ENCODE peak calls at places on chromosomes 5 and 9, in five cellular contexts. U is tibial nerve, K is Peyer's patch, T is transverse colon, V is A549. A is an unnamed sample.

GRCh38 chr5:170151105-170151831 is 45.6 kb downstream of the FOXI1 start:
- DNase-seq in U (no peak), K (no peak), T (no peak), V (peak; percentile 88), A (peak; percentile 94)

GRCh38 chr9:27413507-27414214 is 110.4 kb upstream of the IFNK start:
- DNase-seq in U (no peak), K (no peak), T (no peak), V (no peak), A (no peak)

GRCh38 chr5:159713254-159713653 is 203.0 kb upstream of the ADRA1B start:
- DNase-seq in U (no peak), K (no peak), T (no peak), V (no peak), A (no peak)

GRCh38 chr9:23644906-23645305 is 181.1 kb downstream of the ELAVL2 start:
- DNase-seq in U (no peak), K (no peak), T (no peak), V (no peak), A (no peak)

GRCh38 chr5:157267766-157268480 is 2.0 kb downstream of the CYFIP2 start:
- DNase-seq in U (no peak), K (no peak), T (no peak), V (no peak), A (peak; percentile 67)

GRCh38 chr5:199821-200645 is 8.7 kb downstream of the LRRC14B start:
- DNase-seq in U (no peak), K (no peak), T (no peak), V (no peak), A (no peak)

GRCh38 chr9:23551171-23551795 is 274.8 kb downstream of the ELAVL2 start:
- DNase-seq in U (no peak), K (no peak), T (no peak), V (no peak), A (no peak)

GRCh38 chr5:51185985-51186384 is 197.3 kb upstream of the ISL1 start:
- DNase-seq in U (no peak), K (no peak), T (no peak), V (no peak), A (no peak)

GRCh38 chr5:127958421-127959011 is 125.0 kb upstream of the SLC12A2 start:
- DNase-seq in U (no peak), K (no peak), T (peak; percentile 36), V (peak; percentile 93), A (no peak)

GRCh38 chr9:132575005-132575609 is 7.3 kb upstream of the BARHL1 start:
- DNase-seq in U (no peak), K (peak; percentile 27), T (peak; percentile 73), V (peak; percentile 75), A (peak; percentile 76)

GRCh38 chr9:134158753-134159392 is 5.5 kb downstream of the RNU6ATAC start:
- DNase-seq in U (no peak), K (no peak), T (no peak), V (no peak), A (no peak)

GRCh38 chr5:151570058-151570457 is 21.1 kb downstream of the FAT2 start:
- DNase-seq in U (no peak), K (no peak), T (no peak), V (no peak), A (no peak)

GRCh38 chr9:111728143-111728542 is 66.6 kb downstream of the SHOC1 start:
- DNase-seq in U (no peak), K (no peak), T (no peak), V (no peak), A (no peak)

GRCh38 chr5:76303917-76304316 is 99.2 kb upstream of the IQGAP2 start:
- DNase-seq in U (no peak), K (peak; percentile 31), T (peak; percentile 59), V (peak; percentile 10), A (peak; percentile 22)

GRCh38 chr9:76655121-76655531 is 109.1 kb upstream of the PCA3 start:
- DNase-seq in U (no peak), K (no peak), T (no peak), V (no peak), A (no peak)

GRCh38 chr5:84085387-84086041 is 299.2 kb downstream of the EDIL3 start:
- DNase-seq in U (no peak), K (no peak), T (no peak), V (no peak), A (no peak)

GRCh38 chr9:106077731-106078130 is 383.4 kb downstream of the TMEM38B start:
- DNase-seq in U (no peak), K (no peak), T (no peak), V (no peak), A (no peak)

GRCh38 chr9:15837079-15837679 is 284.3 kb downstream of the CCDC171 start:
- DNase-seq in U (no peak), K (no peak), T (no peak), V (peak; percentile 69), A (peak; percentile 9)

GRCh38 chr5:922745-923472 is 30.2 kb downstream of the TRIP13 start:
- DNase-seq in U (no peak), K (no peak), T (no peak), V (no peak), A (no peak)

GRCh38 chr9:95302471-95302870 is 15.0 kb downstream of the FANCC start:
- DNase-seq in U (no peak), K (no peak), T (no peak), V (no peak), A (no peak)

GRCh38 chr5:54390015-54390414 is 65.5 kb upstream of the HSPB3 start:
- DNase-seq in U (no peak), K (no peak), T (peak; percentile 14), V (peak; percentile 76), A (peak; percentile 41)

GRCh38 chr9:13707635-13708410 is 428.3 kb upstream of the MPDZ start:
- DNase-seq in U (no peak), K (no peak), T (no peak), V (peak; percentile 16), A (no peak)

GRCh38 chr9:84339523-84339922 is 1.0 kb downstream of the SLC28A3 start:
- DNase-seq in U (no peak), K (no peak), T (no peak), V (no peak), A (peak; percentile 38)

GRCh38 chr5:88845081-88845697 is 37.8 kb downstream of the MEF2C start:
- DNase-seq in U (no peak), K (no peak), T (no peak), V (no peak), A (no peak)

DNA sequence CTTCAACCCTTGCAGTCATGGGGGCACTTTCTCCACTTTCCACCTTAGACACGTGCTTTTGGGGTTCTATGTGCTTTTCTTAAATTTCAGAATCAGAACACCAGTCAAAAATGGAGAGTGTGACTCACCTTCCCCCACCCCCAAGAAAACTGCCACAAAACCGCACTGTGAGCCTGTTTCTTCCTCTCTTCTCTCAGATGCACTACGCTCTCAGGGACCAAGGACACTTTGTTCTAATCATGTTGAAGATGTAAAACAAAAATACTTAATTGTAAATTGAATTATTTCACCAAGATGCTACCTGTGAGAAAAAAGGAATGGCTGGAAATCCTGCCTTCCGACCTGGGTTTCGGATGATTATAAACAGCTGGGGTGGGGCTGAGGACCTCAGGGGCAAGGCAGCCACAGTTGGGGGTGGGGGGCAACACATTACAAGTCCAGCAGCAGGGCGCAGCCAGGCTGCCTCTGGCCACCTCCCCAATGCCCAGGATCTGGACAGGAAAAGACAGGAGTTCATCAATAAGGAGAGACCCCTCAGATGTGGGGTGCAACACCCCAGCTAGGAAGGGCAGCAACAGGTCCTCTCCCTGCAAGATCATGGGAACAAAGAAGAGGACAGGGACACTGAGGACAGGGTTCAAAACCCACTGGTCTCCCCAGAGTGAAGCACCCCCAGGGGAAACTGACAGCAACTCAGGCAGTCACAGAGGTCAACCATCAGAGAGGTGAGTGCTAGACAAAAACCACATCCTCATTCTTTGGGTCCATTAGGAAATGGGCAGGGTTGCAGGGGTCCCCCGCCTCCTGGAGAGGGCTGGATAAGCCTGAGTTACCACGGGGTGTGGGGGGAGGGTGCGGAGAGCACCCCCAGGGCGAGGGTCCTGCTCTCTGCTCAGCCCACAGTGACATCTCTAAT is 33.7 kb downstream of the SEMA4D start:
- DNase-seq in U (no peak), K (peak; percentile 86), T (peak; percentile 76), V (no peak), A (no peak)
- TF ChIP-seq POLR2A in U (no peak), K (no peak), T (peak; percentile 29), V (no peak), A (no peak)

DNA sequence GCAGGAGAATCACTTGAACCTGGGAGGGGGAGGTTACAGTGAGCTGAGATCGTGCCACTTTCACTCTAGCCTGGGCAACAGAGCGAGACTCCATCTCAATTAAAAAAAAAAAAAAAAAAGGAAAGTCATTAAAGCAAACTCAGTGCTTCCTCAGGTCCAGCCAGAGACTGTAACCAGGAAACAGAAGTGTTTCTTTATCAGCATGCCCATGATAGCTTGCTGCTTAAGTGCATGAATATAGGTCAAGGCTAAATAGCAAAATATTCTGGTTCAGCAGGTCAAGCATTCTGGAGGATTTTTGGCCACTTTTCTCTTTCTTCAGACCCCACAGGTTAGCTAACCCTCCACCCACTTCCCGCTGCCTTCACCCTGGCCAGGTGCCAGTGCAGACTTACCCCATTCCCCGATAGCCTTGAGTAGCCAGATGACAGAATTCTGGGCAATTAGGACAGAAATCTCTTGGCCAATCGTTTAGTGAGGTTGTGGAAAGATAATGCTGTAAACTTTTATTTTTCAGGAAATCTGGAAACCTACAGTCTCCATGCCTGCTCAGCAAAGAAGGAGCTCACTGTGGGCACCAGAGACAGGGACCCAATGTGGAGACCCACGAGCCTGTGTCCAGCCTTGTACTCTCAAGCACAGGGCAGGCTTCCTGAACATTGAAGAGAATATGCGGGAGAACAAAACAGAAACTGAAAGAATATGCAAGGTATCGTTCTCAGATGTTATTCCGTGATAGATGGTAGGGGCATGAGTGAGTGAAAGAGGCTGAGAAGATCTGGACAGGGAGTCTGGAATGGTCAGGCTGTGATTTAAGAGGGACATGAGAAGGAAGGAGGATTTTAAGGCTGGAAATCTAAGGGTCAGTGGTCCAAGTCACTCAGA is 4.2 kb upstream of the UGT3A2 start:
- DNase-seq in U (no peak), K (no peak), T (no peak), V (no peak), A (peak; percentile 7)
- H3K4me3 ChIP-seq in U (no peak overlapping the region), K (peak overlapping the region; percentile 20), T (peak overlapping the region; percentile 28), V (peak overlapping the region; percentile 24), A (no peak overlapping the region)

DNA sequence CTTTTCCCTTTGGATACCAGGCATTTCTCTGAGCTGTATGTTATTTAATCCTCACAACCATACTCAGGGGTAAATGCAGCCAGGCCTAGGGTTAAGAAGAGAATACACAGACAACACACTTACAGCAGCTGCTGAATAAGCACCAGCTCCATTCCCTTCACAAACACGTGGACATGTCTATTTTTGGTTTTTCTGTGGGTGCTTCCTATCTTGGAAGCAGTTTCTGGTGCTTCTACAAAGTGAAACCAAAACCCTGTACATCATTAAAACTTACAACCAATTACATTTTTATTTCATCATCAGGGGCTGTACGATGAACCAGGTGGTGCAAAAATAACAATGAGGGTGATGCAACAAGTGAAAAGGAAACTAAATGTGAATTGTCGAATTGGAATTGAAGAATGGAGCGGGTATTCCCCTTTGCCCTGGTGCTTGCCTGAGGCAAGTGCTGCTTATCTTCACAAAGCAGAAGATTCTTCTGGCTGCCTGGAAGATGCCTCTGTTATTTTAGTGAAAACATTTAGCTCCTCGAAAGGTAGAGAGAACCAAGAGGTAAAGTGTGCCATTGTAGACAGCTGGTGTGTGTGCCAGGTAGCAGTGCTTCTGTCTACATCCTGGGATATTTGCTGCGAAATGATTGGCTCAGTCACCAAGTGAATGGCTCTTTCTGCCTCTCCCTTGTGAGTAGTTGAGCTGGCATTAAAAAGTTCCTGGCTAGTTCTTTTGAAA is 18.6 kb upstream of the IFNB1 start:
- DNase-seq in U (no peak), K (no peak), T (no peak), V (no peak), A (no peak)
- TF ChIP-seq POLR2A in U (no peak), K (no peak), T (no peak), V (no peak), A (no peak)

DNA sequence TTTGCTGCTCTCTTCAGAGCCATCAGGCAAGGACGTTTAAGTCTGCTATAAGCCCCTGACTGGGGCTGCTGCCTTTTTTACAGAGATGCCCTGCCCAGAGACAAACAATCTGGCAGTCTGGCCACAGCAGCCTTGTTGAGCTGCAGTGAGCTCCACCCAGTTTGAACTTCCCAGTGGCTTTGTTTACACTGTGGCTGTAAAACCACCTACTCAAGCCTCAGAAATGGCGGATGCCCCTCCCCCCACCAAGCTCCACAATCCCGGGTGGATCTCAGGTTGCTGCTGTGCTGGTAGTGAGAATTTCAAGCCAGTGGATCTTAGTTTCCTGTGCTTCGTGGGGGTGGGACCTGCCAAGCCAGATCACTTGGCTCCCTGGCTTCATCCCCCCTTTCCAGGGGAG is 59.7 kb upstream of the SNCAIP start:
- DNase-seq in U (no peak), K (no peak), T (peak; percentile 46), V (no peak), A (no peak)
- H3K4me3 ChIP-seq in U (no peak overlapping the region), K (no peak overlapping the region), T (no peak overlapping the region), V (no peak overlapping the region), A (no peak overlapping the region)